ENCODE peak calls at places on chromosome X, in five cellular contexts. E is SK-N-SH, T is GM12878, W is GM23248, Y is mesendoderm. L is an unnamed sample.

GRCh38 chrX:131595120-131595519 is 51.2 kb downstream of the OR13H1 start:
- DNase-seq in E (no peak), T (no peak), W (no peak), Y (no peak), L (no peak)

GRCh38 chrX:10235851-10236250 is 79.1 kb downstream of the CLCN4 start:
- DNase-seq in E (no peak), T (no peak), W (peak), Y (no peak), L (no peak)

GRCh38 chrX:107565916-107566602 is 62.3 kb upstream of the PRPS1 start:
- DNase-seq in E (peak), T (no peak), W (peak), Y (peak), L (no peak)

GRCh38 chrX:66676990-66677389 is 38.1 kb upstream of the EDA2R start:
- DNase-seq in E (no peak), T (no peak), W (peak), Y (no peak), L (peak)

GRCh38 chrX:635428-636192 is 5.0 kb downstream of the SHOX start:
- DNase-seq in E (no peak), T (no peak), W (no peak), Y (peak), L (no peak)

GRCh38 chrX:107826286-107827136 is 845 bp downstream of the MID2 start:
- DNase-seq in E (peak), T (no peak), W (peak), Y (peak), L (peak)

GRCh38 chrX:12446342-12447075 is 308.2 kb downstream of the FRMPD4 start:
- DNase-seq in E (no peak), T (no peak), W (no peak), Y (no peak), L (no peak)

GRCh38 chrX:115892787-115893671 is 277.5 kb upstream of the AGTR2 start:
- DNase-seq in E (peak), T (peak), W (peak), Y (peak), L (peak)

GRCh38 chrX:334331-334891 is 15.8 kb upstream of the GTPBP6 start:
- DNase-seq in E (no peak), T (no peak), W (no peak), Y (no peak), L (no peak)

GRCh38 chrX:20378291-20378920 is 111.7 kb upstream of the RPS6KA3 start:
- DNase-seq in E (no peak), T (peak), W (peak), Y (no peak), L (no peak)

GRCh38 chrX:130125090-130125489 is 14.8 kb upstream of the ELF4 start:
- DNase-seq in E (peak), T (no peak), W (peak), Y (no peak), L (no peak)

GRCh38 chrX:100615015-100615414 is 21.6 kb downstream of the TSPAN6 start:
- DNase-seq in E (peak), T (peak), W (peak), Y (peak), L (peak)

GRCh38 chrX:132022115-132022862 is 813 bp upstream of the STK26 start:
- DNase-seq in E (peak), T (no peak), W (peak), Y (peak), L (peak)

GRCh38 chrX:11967986-11968385 is 170.3 kb upstream of the FRMPD4 start:
- DNase-seq in E (no peak), T (no peak), W (no peak), Y (no peak), L (no peak)

GRCh38 chrX:112654871-112655270 is 24.9 kb downstream of the LHFPL1 start:
- DNase-seq in E (no peak), T (no peak), W (peak), Y (no peak), L (no peak)

GRCh38 chrX:115393271-115393670 is 103.8 kb downstream of the LUZP4 start:
- DNase-seq in E (no peak), T (no peak), W (peak), Y (no peak), L (no peak)

GRCh38 chrX:116317409-116317808 is 119.0 kb upstream of the SLC6A14 start:
- DNase-seq in E (no peak), T (no peak), W (peak), Y (peak), L (no peak)

GRCh38 chrX:100928660-100929613 is at the start of gene XKRX:
- DNase-seq in E (peak), T (no peak), W (peak), Y (peak), L (peak)

GRCh38 chrX:104173841-104174240 is 7.6 kb downstream of the FAM199X start:
- DNase-seq in E (no peak), T (no peak), W (no peak), Y (no peak), L (no peak)

GRCh38 chrX:39307488-39307887 is 506.2 kb downstream of the MID1IP1 start:
- DNase-seq in E (no peak), T (no peak), W (no peak), Y (no peak), L (no peak)

GRCh38 chrX:25597561-25597960 is 540.6 kb upstream of the MAGEB18 start:
- DNase-seq in E (no peak), T (no peak), W (no peak), Y (no peak), L (no peak)

GRCh38 chrX:56987741-56988140 is 7.6 kb downstream of the SPIN3 start:
- DNase-seq in E (no peak), T (no peak), W (no peak), Y (no peak), L (no peak)

GRCh38 chrX:41491267-41492004 is 44.3 kb downstream of the NYX start:
- DNase-seq in E (no peak), T (no peak), W (peak), Y (peak), L (no peak)

GRCh38 chrX:69309074-69309792 is 144.0 kb upstream of the PJA1 start:
- DNase-seq in E (no peak), T (no peak), W (no peak), Y (no peak), L (no peak)

DNA sequence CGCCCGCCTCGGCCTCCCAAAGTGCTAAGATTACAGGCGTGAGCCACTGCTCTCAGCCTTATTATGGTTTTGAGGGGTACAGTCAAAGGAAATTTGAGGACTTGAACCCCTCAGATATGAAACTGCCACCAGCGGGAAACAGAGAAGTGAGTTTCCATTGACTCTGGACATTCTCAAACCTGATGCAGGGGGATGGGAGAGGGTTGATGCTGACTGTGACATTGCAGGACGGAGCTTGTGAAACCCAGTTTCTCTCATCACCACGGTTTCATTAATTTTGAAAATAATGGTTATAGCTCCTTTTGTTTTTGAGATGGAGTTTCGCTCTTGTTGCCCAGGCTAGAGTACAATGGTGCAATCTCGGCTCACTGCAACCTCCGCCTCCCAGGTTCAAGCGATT is 18.2 kb upstream of the NKRF start:
- DNase-seq in E (no peak), T (no peak), W (no peak), Y (no peak), L (peak)
- H3K4me2 ChIP-seq in E (no peak), T (no peak), W (no peak), Y (no peak), L (peak)

GRCh38 chrX:79366888-79367749 is at the start of gene ITM2A:
- DNase-seq in E (peak), T (no peak), W (no peak), Y (peak), L (peak)
- H3K4me3 ChIP-seq in E (no peak), T (peak), W (no peak), Y (peak), L (peak)

GRCh38 chrX:37844622-37845021 is 2.7 kb downstream of the DYNLT3 start:
- DNase-seq in E (no peak), T (no peak), W (no peak), Y (no peak), L (no peak)

GRCh38 chrX:37846934-37847732 is at the start of gene DYNLT3:
- DNase-seq in E (peak), T (peak), W (peak), Y (peak), L (peak)

GRCh38 chrX:37846558-37846933 is 825 bp downstream of the DYNLT3 start:
- DNase-seq in E (no peak), T (no peak), W (peak), Y (no peak), L (no peak)

GRCh38 chrX:37847733-37848197 is 394 bp upstream of the DYNLT3 start:
- DNase-seq in E (no peak), T (no peak), W (no peak), Y (no peak), L (no peak)

DNA sequence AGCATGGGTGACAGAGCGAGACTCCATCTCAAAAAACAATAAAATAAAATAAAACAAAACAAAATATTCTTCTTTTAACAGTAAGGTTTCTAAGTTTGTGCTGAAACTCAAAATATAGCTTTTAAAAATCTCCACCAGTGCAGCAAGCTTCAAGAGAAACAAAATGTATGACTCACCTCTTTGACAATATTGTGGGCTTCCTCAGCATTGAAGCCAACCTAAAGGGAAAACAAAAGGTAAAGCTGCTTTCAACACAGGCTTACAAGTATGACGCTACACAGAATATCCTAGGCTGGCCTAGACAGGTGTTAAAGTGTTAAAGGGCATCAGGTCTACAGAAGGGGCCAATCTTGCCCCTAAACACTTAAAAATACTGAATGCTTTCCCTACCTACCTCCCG is 1.2 kb downstream of the DYNLT3 start:
- DNase-seq in E (no peak), T (no peak), W (peak), Y (no peak), L (no peak)
- H3K4me2 ChIP-seq in E (peak), T (peak), W (peak), Y (no peak), L (peak)

GRCh38 chrX:136273986-136274385 is 22.8 kb upstream of the MAP7D3 start:
- DNase-seq in E (no peak), T (no peak), W (no peak), Y (no peak), L (no peak)
- H3K4me3 ChIP-seq in E (no peak), T (no peak), W (no peak), Y (no peak), L (no peak)

DNA sequence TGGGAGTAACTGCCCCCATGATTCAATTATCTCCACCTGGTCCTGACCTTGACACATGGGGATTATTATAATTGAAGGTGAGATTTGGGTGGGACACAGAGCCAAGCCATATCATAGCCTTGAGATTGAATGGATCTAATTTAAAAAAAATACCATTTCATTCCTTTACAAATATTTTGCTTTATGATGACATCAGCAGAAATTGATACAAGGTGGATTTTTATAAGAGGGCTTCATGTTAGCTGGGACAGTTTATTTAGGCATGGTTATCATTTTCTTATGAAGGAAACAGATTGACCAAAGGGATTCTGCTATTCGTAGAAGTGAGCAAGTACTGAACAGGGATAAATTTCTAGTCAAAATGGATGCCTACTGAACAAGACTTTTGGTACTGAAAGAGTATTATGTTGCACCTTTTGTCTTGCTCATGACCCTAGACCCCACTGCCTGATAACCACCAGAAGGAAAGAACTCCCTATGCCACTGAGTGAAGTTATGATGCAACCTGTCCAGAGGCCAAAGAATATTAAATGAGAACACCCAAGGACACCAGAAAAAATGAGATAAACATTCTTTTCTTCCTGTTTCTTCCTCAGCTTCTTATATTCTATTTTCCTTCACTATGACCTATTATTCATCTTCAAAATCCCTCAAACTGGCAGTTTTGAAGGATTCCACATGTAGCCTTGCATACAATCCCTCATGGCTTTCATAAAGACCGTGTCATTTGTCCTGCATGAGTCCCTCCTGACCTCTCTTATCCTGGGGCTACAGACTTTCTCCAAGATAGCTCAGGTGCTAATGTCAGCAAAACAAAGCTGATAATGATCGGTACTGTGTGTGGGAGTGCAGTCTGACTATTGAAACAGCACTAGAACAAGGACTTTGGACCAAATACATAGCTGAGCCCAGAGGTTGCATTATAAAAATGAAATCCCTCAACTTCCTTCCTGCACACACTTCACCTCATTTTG is 118.3 kb downstream of the AFF2 start:
- DNase-seq in E (no peak), T (no peak), W (no peak), Y (no peak), L (no peak)
- H3K4me2 ChIP-seq in E (no peak), T (no peak), W (no peak), Y (no peak), L (no peak)

DNA sequence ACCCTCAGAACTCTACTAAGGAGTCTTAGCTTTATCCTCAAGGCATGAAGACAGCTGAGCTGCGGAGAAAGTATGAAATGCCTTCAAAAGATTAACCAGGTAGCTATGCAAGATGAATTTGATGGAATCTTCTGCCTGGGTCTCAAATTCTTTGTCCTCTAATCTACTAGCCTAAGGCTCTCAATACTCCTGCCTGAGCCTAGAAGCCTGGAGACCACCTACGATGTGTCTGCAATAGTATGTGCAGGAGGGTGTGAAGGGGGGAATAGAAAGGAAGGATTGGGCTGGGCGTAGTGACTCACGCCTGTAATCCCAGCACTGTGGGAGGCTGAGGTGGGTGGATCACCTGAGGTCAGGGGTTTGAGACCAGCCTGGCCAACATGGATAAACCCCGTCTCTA is 178.2 kb upstream of the GPC4 start:
- DNase-seq in E (no peak), T (no peak), W (no peak), Y (peak), L (no peak)
- H3K4me3 ChIP-seq in E (no peak), T (no peak), W (no peak), Y (no peak), L (no peak)

GRCh38 chrX:47634871-47635575 is 5.3 kb upstream of the CFP start:
- DNase-seq in E (no peak), T (no peak), W (no peak), Y (no peak), L (no peak)
- H3K4me2 ChIP-seq in E (no peak), T (no peak), W (no peak), Y (no peak), L (no peak)

DNA sequence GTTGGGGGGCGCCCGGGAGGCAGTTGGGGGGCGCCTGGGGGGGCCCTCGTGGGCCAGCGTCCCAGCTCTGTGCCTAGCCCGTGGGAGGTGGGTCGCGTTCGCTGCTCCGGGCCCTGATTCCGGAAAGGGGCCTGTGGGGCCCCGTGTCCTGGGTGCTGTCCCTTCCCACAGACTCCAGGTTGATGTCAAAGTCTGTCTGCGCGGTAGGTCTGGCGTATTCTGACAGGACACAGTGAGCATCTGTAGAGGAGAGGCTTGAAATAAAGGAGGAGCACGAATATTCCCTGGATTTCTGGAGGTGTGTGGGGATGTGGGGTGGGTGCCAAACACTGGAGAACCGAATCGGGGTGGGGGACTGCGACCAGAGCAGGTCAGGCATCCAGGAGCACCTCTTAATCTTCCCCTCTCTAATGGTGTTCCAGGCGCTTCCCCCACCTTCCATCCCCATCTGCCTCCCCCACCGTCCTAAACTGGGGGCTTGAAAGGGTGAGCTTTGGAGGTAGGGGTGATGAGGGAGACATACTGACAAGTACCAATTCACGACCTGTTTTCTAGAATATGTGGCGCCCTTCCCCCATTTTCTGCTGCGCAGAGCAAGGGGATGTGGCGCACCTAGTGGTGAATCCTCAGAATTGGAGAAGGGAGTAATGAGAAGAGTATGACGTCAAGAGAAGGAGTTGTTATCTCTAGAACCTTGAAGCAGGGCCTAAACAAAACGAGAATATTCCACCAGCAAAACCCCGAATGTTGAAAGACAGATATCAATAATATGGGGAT is 873 bp downstream of the GPRASP1 start:
- DNase-seq in E (peak), T (no peak), W (peak), Y (peak), L (no peak)
- H3K4me3 ChIP-seq in E (peak), T (peak), W (peak), Y (no peak), L (peak)

DNA sequence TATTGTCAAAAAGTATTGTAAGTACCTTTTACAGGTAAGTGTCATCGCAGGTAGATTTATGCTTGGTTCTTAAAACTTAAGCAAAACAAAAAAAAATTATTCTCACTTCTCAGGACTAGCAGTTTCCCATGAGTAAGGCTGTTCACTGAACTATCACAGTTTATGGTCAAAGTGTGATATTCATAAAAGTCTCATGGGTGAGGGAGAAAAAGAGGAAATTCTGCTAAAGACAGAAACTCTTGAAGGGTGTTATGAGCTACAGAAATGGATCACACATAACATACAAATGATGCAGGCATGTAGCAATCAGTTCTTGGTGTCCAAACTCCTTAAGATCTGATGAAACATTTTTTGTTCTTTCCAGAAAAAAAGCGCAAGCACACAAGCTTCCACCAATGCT is 8.5 kb downstream of the RAB9A start:
- DNase-seq in E (no peak), T (peak), W (peak), Y (no peak), L (no peak)
- H3K4me2 ChIP-seq in E (no peak), T (peak), W (no peak), Y (no peak), L (no peak)